ENCODE peak calls at places on chromosome 16, in four cellular contexts. P is endothelial cell of umbilical vein, G is heart left ventricle, W is left ventricle myocardium inferior. L is an unnamed sample. For H3K9me3, the result is how much of the 10 kb centered on the place peaks cover.

GRCh38 chr16:25089346-25089745 is 22.2 kb upstream of the LCMT1 start:
- DNase-seq in W (no peak), P (no peak), G (no peak), L (no peak)

GRCh38 chr16:85652431-85653221 is 36.1 kb downstream of the GINS2 start:
- DNase-seq in W (peak), G (peak), P (no peak), L (no peak)

GRCh38 chr16:24700549-24701392 is 28.7 kb upstream of the TNRC6A start:
- DNase-seq in W (peak), G (peak), P (peak), L (peak)

GRCh38 chr16:11675561-11676511 is 7.6 kb downstream of the SNN start:
- DNase-seq in W (peak), P (no peak), G (peak), L (no peak)

GRCh38 chr16:188674-189073 is 8.4 kb downstream of the HBQ1 start:
- DNase-seq in W (no peak), P (no peak), G (no peak), L (no peak)

GRCh38 chr16:30904114-30904780 is 7.8 kb downstream of the CTF1 start:
- DNase-seq in W (no peak), G (no peak), P (no peak), L (no peak)

GRCh38 chr16:2025878-2026460 is 733 bp upstream of the NHERF2 start:
- DNase-seq in W (no peak), P (no peak), G (peak), L (no peak)

GRCh38 chr16:75138636-75139035 is 9.7 kb upstream of the ZFP1 start:
- DNase-seq in G (no peak), W (no peak), P (no peak), L (no peak)

DNA sequence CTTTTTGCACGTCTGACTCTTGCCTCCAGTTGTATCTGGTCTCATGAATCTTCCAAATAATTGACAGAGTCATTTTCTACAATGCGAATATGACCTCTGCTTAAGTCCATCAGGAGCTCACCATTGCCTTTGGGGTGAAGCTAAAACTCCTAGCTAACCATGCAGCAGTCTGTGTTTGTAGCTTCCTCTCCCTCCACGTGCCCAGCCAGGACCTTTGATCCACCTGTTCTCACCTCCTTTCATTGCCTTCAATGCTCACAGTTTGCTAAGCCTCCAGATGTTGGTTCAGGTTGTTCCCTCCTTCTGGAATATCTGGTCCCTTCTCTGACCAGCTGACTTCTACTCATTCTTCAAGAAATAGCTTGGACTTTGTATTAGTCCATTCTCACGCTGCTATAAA is 23.0 kb downstream of the BMERB1 start:
- DNase-seq in W (no peak), G (no peak), P (no peak), L (no peak)
- H3K27ac ChIP-seq in W (no peak), G (no peak), P (no peak), L (no peak)

GRCh38 chr16:31913668-31914067 is 40.1 kb downstream of the ZNF267 start:
- DNase-seq in G (no peak), W (no peak), P (no peak), L (no peak)
- H3K9me3 ChIP-seq in G (half or more), W (half or more), P (under half), L (half or more)

GRCh38 chr16:89357460-89357859 is 132.9 kb downstream of the ANKRD11 start:
- DNase-seq in W (peak), P (no peak), G (peak), L (no peak)

GRCh38 chr16:89359296-89360147 is 130.8 kb downstream of the ANKRD11 start:
- DNase-seq in W (no peak), P (peak), G (no peak), L (no peak)

GRCh38 chr16:89357055-89357454 is 133.3 kb downstream of the ANKRD11 start:
- DNase-seq in P (no peak), W (no peak), G (no peak), L (no peak)

GRCh38 chr16:89360760-89361435 is 129.5 kb downstream of the ANKRD11 start:
- DNase-seq in W (no peak), G (no peak), P (peak), L (no peak)

GRCh38 chr16:89358030-89359005 is 132.0 kb downstream of the ANKRD11 start:
- DNase-seq in P (no peak), G (no peak), W (no peak), L (no peak)
- H3K27ac ChIP-seq in P (no peak), G (no peak), W (peak), L (no peak)

GRCh38 chr16:56724191-56724590 is 5.7 kb upstream of the NUP93 start:
- DNase-seq in P (no peak), G (no peak), W (no peak), L (no peak)
- H3K9me3 ChIP-seq in P (under half), G (under half), W (under half), L (under half)